ENCODE peak calls at places on chromosomes 16 and 17, in four cellular contexts. One of them, this sample, is unnamed.

GRCh38 chr17:19238167-19238505 is 970 bp downstream of the EPN2 start:
- DNase-seq in GM12878: no peak
- DNase-seq in K562: no peak
- DNase-seq in HepG2: no peak
- DNase-seq in this sample: peak

GRCh38 chr17:61400058-61400785 is 579 bp downstream of the TBX2 start:
- DNase-seq in GM12878: no peak
- DNase-seq in HepG2: no peak
- DNase-seq in K562: no peak
- DNase-seq in this sample: peak

GRCh38 chr17:36599546-36600250 is 1.7 kb upstream of the MRM1 start:
- DNase-seq in HepG2: no peak
- DNase-seq in GM12878: no peak
- DNase-seq in K562: peak
- DNase-seq in this sample: no peak

GRCh38 chr17:46078675-46079074 is 79.6 kb downstream of the STH start:
- DNase-seq in HepG2: no peak
- DNase-seq in K562: peak
- DNase-seq in GM12878: no peak
- DNase-seq in this sample: no peak

GRCh38 chr16:31696968-31697743 is 169.5 kb downstream of the AHSP start:
- DNase-seq in GM12878: no peak
- DNase-seq in HepG2: peak
- DNase-seq in K562: peak
- DNase-seq in this sample: peak

GRCh38 chr17:82399030-82399429 is 19.1 kb upstream of the HEXD start:
- DNase-seq in K562: no peak
- DNase-seq in GM12878: no peak
- DNase-seq in HepG2: no peak
- DNase-seq in this sample: no peak

GRCh38 chr17:7113273-7114071 is 1.1 kb downstream of the ASGR2 start:
- DNase-seq in HepG2: peak
- DNase-seq in K562: no peak
- DNase-seq in GM12878: no peak
- DNase-seq in this sample: no peak

GRCh38 chr16:19354371-19354770 is 63.3 kb upstream of the TMC5 start:
- DNase-seq in K562: no peak
- DNase-seq in HepG2: no peak
- DNase-seq in GM12878: no peak
- DNase-seq in this sample: no peak

GRCh38 chr17:55456307-55457240 is 34.9 kb upstream of the MMD start:
- DNase-seq in HepG2: no peak
- DNase-seq in GM12878: no peak
- DNase-seq in K562: no peak
- DNase-seq in this sample: no peak

GRCh38 chr16:77212736-77213541 is 13.7 kb downstream of the SYCE1L start:
- DNase-seq in K562: peak
- DNase-seq in HepG2: no peak
- DNase-seq in GM12878: no peak
- DNase-seq in this sample: peak

GRCh38 chr17:17682293-17682736 is 1.1 kb downstream of the RAI1 start:
- DNase-seq in K562: peak
- DNase-seq in HepG2: no peak
- DNase-seq in GM12878: no peak
- DNase-seq in this sample: no peak
- TF ChIP-seq FOXK2 in K562: no peak
- TF ChIP-seq FOXK2 in HepG2: no peak
- TF ChIP-seq FOXK2 in GM12878: no peak
- TF ChIP-seq FOXK2 in this sample: no peak

GRCh38 chr16:24151482-24151939 is 104.6 kb upstream of the CACNG3 start:
- DNase-seq in HepG2: no peak
- DNase-seq in GM12878: no peak
- DNase-seq in K562: no peak
- DNase-seq in this sample: no peak
- TF ChIP-seq FOXK2 in HepG2: no peak
- TF ChIP-seq FOXK2 in GM12878: no peak
- TF ChIP-seq FOXK2 in K562: no peak
- TF ChIP-seq FOXK2 in this sample: no peak

GRCh38 chr17:21510686-21511367 is 134.7 kb downstream of the KCNJ12 start:
- DNase-seq in HepG2: no peak
- DNase-seq in GM12878: no peak
- DNase-seq in K562: peak
- DNase-seq in this sample: no peak
- TF ChIP-seq FOXK2 in HepG2: no peak
- TF ChIP-seq FOXK2 in GM12878: no peak
- TF ChIP-seq FOXK2 in K562: no peak
- TF ChIP-seq FOXK2 in this sample: no peak

DNA sequence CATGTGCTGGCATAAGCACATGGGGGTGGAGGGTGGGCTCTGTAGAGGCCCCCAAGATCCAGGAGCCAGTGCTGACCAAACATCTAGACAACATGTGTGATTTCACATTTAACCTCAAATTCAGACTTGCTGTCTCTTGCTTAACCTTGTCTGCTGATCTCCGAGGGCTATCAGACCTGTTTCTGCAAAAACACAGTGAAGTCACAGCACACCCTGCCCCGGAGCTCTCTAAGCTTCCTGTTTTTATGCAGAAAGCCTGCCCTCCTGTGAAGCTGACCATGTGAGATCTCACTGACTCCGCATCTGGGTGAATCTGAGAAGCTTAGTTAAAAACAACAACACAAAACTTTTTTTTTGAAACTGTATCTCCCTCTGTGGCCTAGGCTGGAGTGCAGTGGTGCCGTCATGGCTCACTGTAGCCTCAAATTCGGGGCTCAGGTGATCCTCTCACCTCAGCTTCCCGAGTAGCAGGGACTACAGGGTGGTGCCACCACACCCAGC is 6.6 kb upstream of the DPEP2 start:
- DNase-seq in GM12878: no peak
- DNase-seq in K562: peak
- DNase-seq in HepG2: no peak
- DNase-seq in this sample: no peak
- TF ChIP-seq FOXK2 in GM12878: no peak
- TF ChIP-seq FOXK2 in K562: no peak
- TF ChIP-seq FOXK2 in HepG2: no peak
- TF ChIP-seq FOXK2 in this sample: no peak

GRCh38 chr16:66842765-66843164 is 1.4 kb upstream of the CA7 start:
- DNase-seq in K562: no peak
- DNase-seq in GM12878: no peak
- DNase-seq in HepG2: no peak
- DNase-seq in this sample: peak

GRCh38 chr16:66844342-66845079 is at the start of gene CA7:
- DNase-seq in K562: no peak
- DNase-seq in GM12878: no peak
- DNase-seq in HepG2: no peak
- DNase-seq in this sample: no peak

GRCh38 chr16:66843191-66843590 is 1.0 kb upstream of the CA7 start:
- DNase-seq in HepG2: no peak
- DNase-seq in GM12878: no peak
- DNase-seq in K562: no peak
- DNase-seq in this sample: no peak

GRCh38 chr16:66845080-66845410 is 831 bp downstream of the CA7 start:
- DNase-seq in GM12878: no peak
- DNase-seq in K562: no peak
- DNase-seq in HepG2: no peak
- DNase-seq in this sample: no peak

DNA sequence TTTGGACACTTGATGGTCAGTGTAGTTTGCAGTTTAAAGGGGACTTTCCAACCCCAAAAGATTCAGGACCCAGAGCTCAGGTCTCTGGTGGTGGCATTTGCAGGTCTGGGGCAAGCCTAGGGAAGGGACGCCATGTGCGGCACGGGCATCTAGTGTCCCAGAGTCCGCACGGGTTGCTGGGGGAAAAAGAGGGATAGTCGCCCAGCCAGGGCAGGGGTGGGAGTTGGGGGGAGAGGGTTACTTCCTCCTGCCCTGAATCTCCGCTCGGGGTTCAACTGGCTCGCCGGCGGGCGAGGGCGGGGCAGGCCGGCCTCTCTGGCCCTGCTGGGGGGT is 239 bp upstream of the CA7 start:
- DNase-seq in K562: no peak
- DNase-seq in HepG2: no peak
- DNase-seq in GM12878: no peak
- DNase-seq in this sample: no peak
- TF ChIP-seq FOXK2 in K562: no peak
- TF ChIP-seq FOXK2 in HepG2: no peak
- TF ChIP-seq FOXK2 in GM12878: no peak
- TF ChIP-seq FOXK2 in this sample: no peak

GRCh38 chr16:1141201-1141600 is 11.7 kb upstream of the CACNA1H start:
- DNase-seq in K562: no peak
- DNase-seq in GM12878: no peak
- DNase-seq in HepG2: no peak
- DNase-seq in this sample: no peak

GRCh38 chr16:1135459-1135825 is 17.5 kb upstream of the CACNA1H start:
- DNase-seq in K562: no peak
- DNase-seq in HepG2: no peak
- DNase-seq in GM12878: no peak
- DNase-seq in this sample: no peak

GRCh38 chr16:1134776-1135458 is 18.0 kb upstream of the CACNA1H start:
- DNase-seq in K562: no peak
- DNase-seq in HepG2: no peak
- DNase-seq in GM12878: no peak
- DNase-seq in this sample: no peak

GRCh38 chr16:1140582-1140981 is 12.3 kb upstream of the CACNA1H start:
- DNase-seq in GM12878: no peak
- DNase-seq in K562: no peak
- DNase-seq in HepG2: no peak
- DNase-seq in this sample: no peak

GRCh38 chr16:1137604-1138003 is 15.3 kb upstream of the CACNA1H start:
- DNase-seq in K562: peak
- DNase-seq in HepG2: peak
- DNase-seq in GM12878: no peak
- DNase-seq in this sample: no peak
- TF ChIP-seq FOXK2 in K562: peak
- TF ChIP-seq FOXK2 in HepG2: no peak
- TF ChIP-seq FOXK2 in GM12878: no peak
- TF ChIP-seq FOXK2 in this sample: no peak

This sample was measured in HEK293T.